ENCODE peak calls at places on chromosomes 16 and 17, in four cellular contexts. L is upper lobe of left lung, F is K562, J is GM12878. S is an unnamed sample.

GRCh38 chr17:39212841-39213480 is 12.8 kb downstream of the STAC2 start:
- ATAC-seq in J (no peak), F (no peak), L (no peak), S (no peak)

GRCh38 chr17:73227379-73227778 is 34.3 kb downstream of the CPSF4L start:
- ATAC-seq in J (peak), L (no peak), F (no peak), S (no peak)

GRCh38 chr16:15975172-15975571 is 25.8 kb downstream of the ABCC1 start:
- ATAC-seq in J (no peak), L (no peak), F (no peak), S (peak)

GRCh38 chr17:22300177-22300576 is 607.9 kb downstream of the KCNJ18 start:
- ATAC-seq in J (no peak), L (no peak), F (no peak), S (no peak)

GRCh38 chr17:50587571-50587970 is 27.1 kb downstream of the CACNA1G start:
- ATAC-seq in F (no peak), J (no peak), L (no peak), S (no peak)

GRCh38 chr17:32777436-32777835 is 99.5 kb downstream of the MYO1D start:
- ATAC-seq in L (no peak), F (no peak), J (no peak), S (no peak)

GRCh38 chr17:50953831-50954601 is 87.9 kb upstream of the TOB1 start:
- ATAC-seq in F (no peak), J (no peak), L (peak), S (no peak)

GRCh38 chr16:70726869-70727494 is 41.1 kb upstream of the MTSS2 start:
- ATAC-seq in L (peak), F (no peak), J (no peak), S (peak)

GRCh38 chr16:51243836-51244483 is 92.9 kb upstream of the SALL1 start:
- ATAC-seq in J (no peak), F (no peak), L (no peak), S (no peak)

GRCh38 chr16:88320947-88321634 is 61.7 kb upstream of the ZNF469 start:
- ATAC-seq in L (no peak), F (peak), J (no peak), S (no peak)

GRCh38 chr17:77449908-77450741 is 309.4 kb downstream of the SEC14L1 start:
- ATAC-seq in L (peak), F (peak), J (peak), S (peak)

GRCh38 chr16:10744370-10745030 is 858 bp downstream of the NUBP1 start:
- ATAC-seq in L (peak), J (peak), F (peak), S (peak)

GRCh38 chr16:4184038-4184702 is 57.7 kb downstream of the SRL start:
- ATAC-seq in F (no peak), J (no peak), L (no peak), S (peak)

GRCh38 chr16:84503751-84504395 is 586 bp downstream of the MEAK7 start:
- ATAC-seq in F (peak), J (peak), L (peak), S (no peak)

GRCh38 chr17:58989629-58990028 is 117.1 kb downstream of the TRIM37 start:
- ATAC-seq in J (no peak), L (no peak), F (no peak), S (no peak)

GRCh38 chr17:65799869-65800268 is 238.4 kb upstream of the AXIN2 start:
- ATAC-seq in J (peak), F (no peak), L (no peak), S (no peak)

GRCh38 chr16:74601131-74601871 is 5.6 kb downstream of the GLG1 start:
- ATAC-seq in F (peak), L (no peak), J (peak), S (no peak)

GRCh38 chr16:82882249-82882648 is 255.5 kb downstream of the CDH13 start:
- ATAC-seq in L (no peak), J (no peak), F (no peak), S (no peak)

GRCh38 chr16:11412175-11412904 is 67.1 kb downstream of the RMI2 start:
- ATAC-seq in L (no peak), F (no peak), J (peak), S (no peak)

GRCh38 chr16:70520612-70521297 is 2.6 kb downstream of the COG4 start:
- ATAC-seq in F (no peak), J (peak), L (no peak), S (no peak)

GRCh38 chr17:79927136-79927661 is 88.0 kb upstream of the CBX4 start:
- ATAC-seq in L (no peak), F (no peak), J (no peak), S (no peak)

GRCh38 chr16:29170393-29171239 is 185.8 kb downstream of the LAT start:
- ATAC-seq in L (no peak), F (no peak), J (no peak), S (peak)

GRCh38 chr16:56338566-56339318 is 86.6 kb downstream of the AMFR start:
- ATAC-seq in J (no peak), F (no peak), L (no peak), S (no peak)

GRCh38 chr16:23491490-23492391 is 18.6 kb downstream of the GGA2 start:
- ATAC-seq in J (no peak), F (no peak), L (no peak), S (no peak)
- TF ChIP-seq POLR2AphosphoS5 in J (no peak), F (no peak), L (no peak), S (no peak)

GRCh38 chr16:73544266-73544665 is 496.3 kb upstream of the ZFHX3 start:
- ATAC-seq in L (no peak), F (no peak), J (no peak), S (no peak)

GRCh38 chr16:73549960-73550359 is 502.0 kb upstream of the ZFHX3 start:
- ATAC-seq in L (no peak), F (no peak), J (no peak), S (no peak)

GRCh38 chr16:73545713-73546112 is 497.8 kb upstream of the ZFHX3 start:
- ATAC-seq in J (no peak), L (no peak), F (no peak), S (no peak)

GRCh38 chr16:73546351-73546845 is 498.5 kb upstream of the ZFHX3 start:
- ATAC-seq in F (no peak), L (no peak), J (no peak), S (no peak)
- TF ChIP-seq EP300 in F (no peak), L (no peak), J (no peak), S (no peak)

GRCh38 chr17:7563115-7563869 is 1.6 kb downstream of the SENP3 start:
- ATAC-seq in J (no peak), L (no peak), F (no peak), S (no peak)
- H3K4me3 ChIP-seq in J (peak), L (no peak), F (peak), S (peak)

GRCh38 chr17:42657824-42658588 is 1.1 kb upstream of the TUBG2 start:
- ATAC-seq in L (no peak), F (no peak), J (no peak), S (no peak)
- TF ChIP-seq POLR2AphosphoS5 in L (no peak), F (no peak), J (no peak), S (no peak)